ENCODE peak calls at places on chromosomes 11 and 22, in four cellular contexts. B is tibial artery, S is GM20000, R is B cell. W is an unnamed sample.

GRCh38 chr11:82857145-82857544 is 43.1 kb downstream of the PRCP start:
- DNase-seq in B (no peak), R (no peak), S (no peak), W (no peak)

GRCh38 chr11:106828976-106829375 is 189.3 kb downstream of the GUCY1A2 start:
- DNase-seq in B (no peak), R (no peak), S (no peak), W (no peak)

GRCh38 chr11:45834298-45834756 is 12.9 kb upstream of the CRY2 start:
- DNase-seq in B (no peak), S (no peak), R (no peak), W (no peak)

GRCh38 chr11:97657852-97658251 is 1268.0 kb downstream of the JRKL start:
- DNase-seq in S (no peak), B (no peak), R (no peak), W (no peak)

GRCh38 chr11:79173615-79174014 is 267.2 kb downstream of the TENM4 start:
- DNase-seq in S (no peak), B (peak), R (no peak), W (peak)

GRCh38 chr11:28690746-28691145 is 582.6 kb downstream of the METTL15 start:
- DNase-seq in B (no peak), R (no peak), S (no peak), W (no peak)

GRCh38 chr22:44211256-44211945 is 30.7 kb downstream of the PARVG start:
- DNase-seq in S (no peak), R (no peak), B (no peak), W (no peak)

GRCh38 chr22:31947296-31947695 is 3.0 kb downstream of the YWHAH start:
- DNase-seq in S (peak), B (no peak), R (no peak), W (no peak)

GRCh38 chr11:17952487-17952886 is 60.4 kb downstream of the SERGEF start:
- DNase-seq in R (no peak), S (no peak), B (no peak), W (no peak)

GRCh38 chr11:121894581-121894980 is 221.4 kb downstream of the BLID start:
- DNase-seq in R (no peak), B (no peak), S (no peak), W (no peak)

GRCh38 chr11:116473790-116474346 is 298.9 kb downstream of the BUD13 start:
- DNase-seq in R (no peak), S (no peak), B (no peak), W (no peak)

GRCh38 chr22:23230348-23231068 is 50.2 kb downstream of the BCR start:
- DNase-seq in S (no peak), B (no peak), R (no peak), W (no peak)

GRCh38 chr11:108223449-108224149 is 732 bp downstream of the ATM start:
- DNase-seq in S (no peak), B (no peak), R (no peak), W (no peak)

GRCh38 chr22:40728731-40729189 is 49.5 kb downstream of the MCHR1 start:
- DNase-seq in R (no peak), B (no peak), S (no peak), W (no peak)

GRCh38 chr22:25762147-25762546 is 20.2 kb downstream of the MYO18B start:
- DNase-seq in S (no peak), B (no peak), R (no peak), W (no peak)

GRCh38 chr22:17964153-17964552 is 60.2 kb downstream of the MICAL3 start:
- DNase-seq in R (no peak), S (no peak), B (no peak), W (no peak)

GRCh38 chr22:46993626-46994025 is 231.2 kb downstream of the TBC1D22A start:
- DNase-seq in B (no peak), R (no peak), S (no peak), W (no peak)

GRCh38 chr22:47623740-47624103 is 861.3 kb downstream of the TBC1D22A start:
- DNase-seq in R (no peak), S (no peak), B (peak), W (no peak)

GRCh38 chr11:79039122-79039521 is 401.7 kb downstream of the TENM4 start:
- DNase-seq in R (no peak), B (no peak), S (no peak), W (no peak)

GRCh38 chr22:20155330-20156041 is 4.6 kb upstream of the CCDC188 start:
- DNase-seq in B (no peak), S (no peak), R (no peak), W (no peak)

GRCh38 chr22:46626911-46627805 is 7.0 kb downstream of the GRAMD4 start:
- DNase-seq in R (no peak), S (no peak), B (peak), W (no peak)

GRCh38 chr11:74121804-74122203 is 49.0 kb downstream of the C2CD3 start:
- DNase-seq in B (no peak), S (no peak), R (no peak), W (no peak)

DNA sequence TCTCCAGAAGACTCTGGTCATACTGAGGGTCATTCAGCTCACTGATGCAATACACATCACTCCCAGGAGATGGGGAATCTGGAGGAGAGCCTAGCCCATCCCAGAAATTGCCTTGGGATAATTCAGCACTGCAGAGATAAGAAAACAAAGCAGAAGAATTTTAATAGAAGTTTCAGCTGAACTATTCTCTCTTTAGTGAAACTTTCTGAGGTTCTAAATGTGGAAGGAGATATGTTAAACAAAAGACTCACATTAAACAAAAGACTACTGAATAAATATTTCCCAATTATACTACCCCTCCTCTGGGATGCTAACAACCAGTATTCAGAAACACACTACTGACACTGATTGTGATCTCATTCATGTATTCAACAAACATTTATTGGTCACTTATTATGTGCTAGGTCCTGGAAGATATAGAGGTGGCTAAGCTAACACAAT is 47.8 kb downstream of the C2CD3 start:
- DNase-seq in B (no peak), R (no peak), S (no peak), W (no peak)
- TF ChIP-seq CTCF in B (no peak), R (no peak), S (no peak), W (no peak)

GRCh38 chr11:88552377-88553029 is 215.0 kb upstream of the CTSC start:
- DNase-seq in S (peak), R (no peak), B (no peak), W (no peak)
- TF ChIP-seq CTCF in S (peak), R (peak), B (no peak), W (peak)

GRCh38 chr22:37905534-37906363 is at the start of gene MICALL1:
- DNase-seq in S (peak), R (peak), B (peak), W (no peak)
- TF ChIP-seq CTCF in S (peak), R (no peak), B (peak), W (no peak)

GRCh38 chr22:24497879-24498278 is 2.7 kb downstream of the UPB1 start:
- DNase-seq in S (no peak), R (no peak), B (no peak), W (no peak)
- TF ChIP-seq CTCF in S (no peak), R (no peak), B (no peak), W (no peak)

GRCh38 chr11:42827845-42828244 is 484.0 kb upstream of the API5 start:
- DNase-seq in S (no peak), R (no peak), B (no peak), W (no peak)
- TF ChIP-seq CTCF in S (no peak), R (no peak), B (no peak), W (no peak)

DNA sequence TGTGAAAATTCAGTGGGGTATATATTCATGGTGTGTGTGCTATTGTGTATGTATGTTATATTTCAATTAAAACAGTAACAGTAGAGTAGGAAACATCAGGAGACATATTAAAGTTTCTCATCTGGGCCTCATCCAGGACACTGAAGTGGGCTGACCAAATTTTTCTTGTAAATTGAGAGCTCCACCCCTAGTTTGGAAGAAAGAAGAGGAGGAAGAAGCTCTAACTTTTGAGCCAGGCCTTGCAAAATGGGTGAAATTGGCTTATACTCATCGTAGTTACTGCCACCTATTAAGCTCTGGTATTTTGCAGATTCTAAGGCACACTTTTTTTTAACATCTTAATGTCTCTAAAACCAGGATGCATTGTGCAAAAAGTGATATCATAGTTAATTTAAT is 33.7 kb downstream of the TSPAN18 start:
- DNase-seq in S (no peak), B (peak), R (no peak), W (no peak)
- TF ChIP-seq CTCF in S (no peak), B (no peak), R (no peak), W (no peak)

GRCh38 chr11:64767344-64768299 is 7.8 kb upstream of the PYGM start:
- DNase-seq in S (peak), R (peak), B (peak), W (no peak)
- TF ChIP-seq CTCF in S (peak), R (peak), B (peak), W (peak)

GRCh38 chr11:15148181-15148580 is 33.5 kb downstream of the INSC start:
- DNase-seq in B (no peak), S (no peak), R (no peak), W (no peak)
- TF ChIP-seq CTCF in B (no peak), S (no peak), R (no peak), W (no peak)

GRCh38 chr11:2126520-2127085 is 12.6 kb downstream of the IGF2 start:
- DNase-seq in R (no peak), B (no peak), S (no peak), W (no peak)

GRCh38 chr11:2129323-2129698 is 9.9 kb downstream of the IGF2 start:
- DNase-seq in S (no peak), R (no peak), B (no peak), W (no peak)

GRCh38 chr11:2128512-2129322 is 10.5 kb downstream of the IGF2 start:
- DNase-seq in R (no peak), S (no peak), B (no peak), W (no peak)

GRCh38 chr11:2127357-2127971 is 11.7 kb downstream of the IGF2 start:
- DNase-seq in R (no peak), S (no peak), B (no peak), W (no peak)

DNA sequence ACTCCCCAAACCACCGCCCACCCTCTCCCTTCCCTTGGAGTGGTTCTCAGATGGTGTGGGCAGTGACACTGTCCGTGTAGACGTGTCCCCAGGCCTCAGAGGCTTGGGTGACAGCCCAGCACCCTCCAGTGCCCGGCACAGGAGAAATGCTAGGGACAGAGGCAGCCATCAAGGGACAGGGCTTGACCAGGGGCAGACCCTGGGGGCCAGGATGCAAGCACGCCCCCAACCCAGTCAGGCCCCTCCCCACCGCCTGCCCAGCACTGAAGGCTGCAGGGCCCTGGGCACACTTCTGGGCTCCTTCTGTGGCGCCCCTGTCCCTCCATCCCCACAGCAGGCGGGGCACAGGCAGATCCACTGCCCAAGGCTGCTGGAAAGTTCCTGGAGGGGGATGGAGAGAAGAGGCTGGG is 11.1 kb downstream of the IGF2 start:
- DNase-seq in R (no peak), S (no peak), B (no peak), W (no peak)
- TF ChIP-seq CTCF in R (no peak), S (no peak), B (no peak), W (no peak)

W was measured in kidney epithelial cell.